ENCODE peak calls at places on chromosomes 2 and 18, in four cellular contexts. G is HepG2, M is K562, S is HCT116. J is an unnamed sample. For H3K36me3 and H3K9me3, the result is how much of the 10 kb centered on the place peaks cover.

GRCh38 chr2:101410716-101411115 is 23.4 kb upstream of the CREG2 start:
- DNase-seq in M (no peak), S (no peak), G (no peak), J (no peak)

GRCh38 chr2:173441222-173441621 is 86.5 kb downstream of the CDCA7 start:
- DNase-seq in G (no peak), S (no peak), M (no peak), J (no peak)

GRCh38 chr18:78754311-78755043 is 225.1 kb upstream of the SALL3 start:
- DNase-seq in S (no peak), G (no peak), M (no peak), J (no peak)

GRCh38 chr2:100588071-100588786 is 25.4 kb downstream of the PDCL3 start:
- DNase-seq in S (no peak), M (peak), G (no peak), J (no peak)

GRCh38 chr2:142347751-142348150 is 216.9 kb upstream of the LRP1B start:
- DNase-seq in M (no peak), G (no peak), S (no peak), J (no peak)

GRCh38 chr2:25991965-25992364 is 9.7 kb upstream of the KIF3C start:
- DNase-seq in G (no peak), S (no peak), M (peak), J (no peak)

GRCh38 chr2:237449193-237449797 is 35.3 kb upstream of the COL6A3 start:
- DNase-seq in G (no peak), S (no peak), M (no peak), J (no peak)

GRCh38 chr18:32328379-32328778 is 138.5 kb downstream of the MEP1B start:
- DNase-seq in S (no peak), M (no peak), G (no peak), J (no peak)

GRCh38 chr2:45895477-45895876 is 244.0 kb downstream of the PRKCE start:
- DNase-seq in M (no peak), G (no peak), S (no peak), J (no peak)

GRCh38 chr2:116366212-116366611 is 1448.3 kb upstream of the DDX18 start:
- DNase-seq in S (no peak), G (no peak), M (no peak), J (no peak)

GRCh38 chr2:230144348-230144747 is 75.4 kb downstream of the SP110 start:
- DNase-seq in G (no peak), S (no peak), M (no peak), J (no peak)

GRCh38 chr18:58117685-58118403 is 73.8 kb downstream of the NEDD4L start:
- DNase-seq in G (peak), M (peak), S (peak), J (peak)
- TF ChIP-seq TCF7L2 in G (no peak), M (no peak), S (no peak), J (no peak)

DNA sequence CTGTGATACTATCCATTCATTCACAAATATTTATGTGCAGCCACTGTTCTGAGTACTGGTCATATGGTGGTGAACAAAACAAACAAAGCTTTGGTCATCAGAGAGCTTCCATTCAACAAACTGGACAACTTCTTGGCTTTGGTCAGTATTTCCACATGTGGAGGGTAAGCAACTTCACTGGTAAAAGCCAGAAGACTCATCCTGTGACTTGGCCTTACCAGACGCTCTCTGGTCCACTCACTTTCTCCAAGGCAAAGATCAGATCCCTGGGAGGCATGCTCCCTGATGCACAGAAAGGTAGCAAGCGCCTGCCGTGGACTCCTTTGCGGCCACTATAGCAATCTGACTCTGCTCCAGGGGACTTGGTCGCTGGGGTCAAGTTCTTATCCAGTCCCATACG is 179.5 kb downstream of the EN1 start:
- DNase-seq in S (no peak), G (no peak), M (no peak), J (peak)
- H3K36me3 ChIP-seq in S (under half), G (under half), M (under half), J (under half)

GRCh38 chr2:594297-594949 is 82.8 kb downstream of the TMEM18 start:
- DNase-seq in M (no peak), S (no peak), G (no peak), J (no peak)

GRCh38 chr2:593354-594026 is 83.7 kb downstream of the TMEM18 start:
- DNase-seq in M (no peak), G (no peak), S (no peak), J (no peak)

GRCh38 chr2:595141-595805 is 81.9 kb downstream of the TMEM18 start:
- DNase-seq in G (no peak), S (no peak), M (no peak), J (no peak)

GRCh38 chr2:598043-598802 is 79.0 kb downstream of the TMEM18 start:
- DNase-seq in G (no peak), M (no peak), S (no peak), J (no peak)

DNA sequence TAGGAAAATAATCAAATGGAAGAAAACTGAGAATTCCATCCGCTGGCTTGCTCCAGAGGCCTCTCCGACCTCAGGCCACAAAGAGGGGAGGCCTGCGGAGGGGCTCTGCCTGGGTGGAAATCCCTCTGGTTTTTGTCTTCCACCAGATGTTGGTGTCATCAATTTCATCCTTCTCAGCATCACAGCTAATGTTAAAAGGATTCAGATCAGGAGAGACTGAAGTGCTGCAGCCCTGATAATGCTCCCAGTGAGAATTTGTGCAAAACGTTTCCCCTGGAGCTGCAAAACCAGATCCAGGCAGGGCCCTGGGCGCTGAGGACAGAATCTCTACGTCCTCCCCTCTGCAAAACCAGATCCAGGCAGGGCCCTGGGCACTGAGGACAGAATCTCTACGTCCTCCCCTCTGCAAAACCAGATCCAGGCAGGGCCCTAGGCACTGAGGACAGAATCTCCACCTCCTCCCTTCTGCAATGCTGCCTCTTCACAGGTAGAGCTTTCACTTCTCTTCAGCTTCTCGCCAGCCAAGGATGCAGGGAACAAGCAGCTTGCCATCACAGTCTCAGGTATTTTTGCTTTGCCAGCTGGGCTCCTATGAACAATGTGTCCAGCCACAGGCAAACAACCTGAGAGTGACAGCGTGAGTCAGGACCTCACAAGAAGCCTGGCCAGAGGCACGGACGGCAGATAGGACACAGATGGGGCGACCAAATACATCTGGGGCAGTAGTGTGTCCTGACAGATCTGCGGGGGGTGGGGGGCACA is 81.2 kb downstream of the TMEM18 start:
- DNase-seq in G (no peak), M (no peak), S (no peak), J (no peak)
- H3K9me3 ChIP-seq in G (under half), M (under half), S (under half), J (under half)

DNA sequence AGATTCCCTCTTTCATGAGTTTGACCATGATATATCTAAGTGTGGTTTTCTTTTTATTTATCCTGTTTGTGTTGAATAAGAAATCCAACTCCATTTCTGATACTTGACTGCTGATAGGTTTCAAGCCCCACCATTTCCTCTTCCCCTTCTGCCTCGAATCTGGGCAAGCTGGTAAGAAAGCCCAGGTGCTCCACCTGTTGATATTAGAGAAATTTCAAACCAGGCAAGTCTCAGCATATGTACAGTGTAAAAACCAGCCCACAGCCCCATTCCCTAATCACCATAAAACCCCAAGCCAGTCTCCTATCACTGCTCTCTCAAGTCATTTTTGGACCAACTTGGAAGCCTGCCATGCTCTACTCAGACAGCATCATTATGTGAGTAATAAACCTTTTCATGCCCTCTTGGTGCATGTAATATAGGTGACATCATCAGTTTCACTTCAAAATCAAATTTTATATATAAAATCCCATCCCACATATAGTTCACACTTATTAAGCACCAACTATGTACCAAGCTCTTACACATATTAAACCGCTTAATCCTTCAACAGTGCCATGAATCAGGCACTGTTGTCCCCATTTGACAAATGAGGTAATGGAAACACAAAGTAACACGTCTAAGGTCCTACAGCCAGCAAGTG is 46.6 kb downstream of the SMAD2 start:
- DNase-seq in M (no peak), G (no peak), S (no peak), J (no peak)
- TF ChIP-seq TCF7L2 in M (no peak), G (no peak), S (no peak), J (no peak)

GRCh38 chr2:61229936-61230335 is 67.9 kb downstream of the C2orf74 start:
- DNase-seq in S (no peak), G (no peak), M (no peak), J (no peak)
- H3K36me3 ChIP-seq in S (under half), G (under half), M (half or more), J (under half)

GRCh38 chr18:13934676-13935075 is 19.3 kb upstream of the MC2R start:
- DNase-seq in G (no peak), S (no peak), M (no peak), J (no peak)
- H3K9me3 ChIP-seq in G (under half), S (under half), M (under half), J (under half)